ENCODE peak calls at places on chromosomes 16 and 17, in ten cellular contexts. F, A, H, U, N, T, G, P, B and C are unnamed samples.

GRCh38 chr16:4537376-4538066 is 1.1 kb downstream of the CDIP1 start:
- DNase-seq in B (no peak), H (no peak), F (peak; percentile 68), G (no peak), P (no peak), N (no peak), T (no peak), A (peak; percentile 35), U (no peak), C (no peak)

GRCh38 chr17:49787932-49788442 is 494 bp upstream of the KAT7 start:
- DNase-seq in A (peak; percentile 14), F (no peak), U (no peak), B (no peak), G (no peak), P (no peak), H (peak; percentile 25), T (no peak), N (no peak), C (no peak)

GRCh38 chr17:17725853-17726720 is 44.8 kb downstream of the RAI1 start:
- DNase-seq in A (no peak), N (no peak), B (no peak), H (no peak), G (no peak), F (no peak), P (no peak), U (no peak), T (no peak), C (no peak)

GRCh38 chr16:30115238-30115637 is 1.9 kb upstream of the GDPD3 start:
- DNase-seq in A (no peak), U (no peak), G (peak; percentile 49), H (peak; percentile 66), P (no peak), F (no peak), T (no peak), N (no peak), B (no peak), C (no peak)

GRCh38 chr16:1890701-1891035 is 18.7 kb upstream of the MEIOB start:
- DNase-seq in H (no peak), N (no peak), G (no peak), U (no peak), B (no peak), P (no peak), A (peak; percentile 40), T (no peak), F (no peak), C (no peak)

GRCh38 chr17:10051112-10051511 is 146.0 kb upstream of the RCVRN start:
- DNase-seq in T (no peak), G (no peak), U (peak; percentile 6), P (no peak), H (no peak), B (no peak), A (no peak), N (no peak), F (no peak), C (no peak)

GRCh38 chr16:31087481-31087880 is 1.3 kb downstream of the PRSS53 start:
- DNase-seq in H (no peak), G (no peak), B (no peak), T (no peak), N (no peak), P (no peak), F (no peak), A (no peak), U (no peak), C (no peak)

GRCh38 chr16:68504066-68504465 is 35.0 kb upstream of the ZFP90 start:
- DNase-seq in N (no peak), H (no peak), A (no peak), U (no peak), G (no peak), F (no peak), B (no peak), T (no peak), P (no peak), C (no peak)

GRCh38 chr17:39962642-39963220 is at the start of gene GSDMA:
- DNase-seq in A (no peak), F (no peak), B (no peak), N (no peak), U (no peak), G (peak; percentile 15), H (no peak), T (no peak), P (no peak), C (no peak)

GRCh38 chr16:73418746-73419145 is 370.8 kb upstream of the ZFHX3 start:
- DNase-seq in H (no peak), A (no peak), T (peak; percentile 89), U (no peak), B (no peak), G (no peak), N (no peak), P (no peak), F (no peak), C (peak; percentile 53)

GRCh38 chr16:71358464-71359031 is at the start of gene CALB2:
- DNase-seq in T (peak; percentile 28), G (peak; percentile 42), A (peak; percentile 51), P (no peak), B (peak; percentile 65), U (peak; percentile 61), N (peak; percentile 40), F (peak; percentile 75), H (peak; percentile 64), C (peak; percentile 34)

GRCh38 chr16:68884867-68885266 is 41.5 kb downstream of the TANGO6 start:
- DNase-seq in P (no peak), T (no peak), F (no peak), G (no peak), B (no peak), U (no peak), A (no peak), N (no peak), H (no peak), C (no peak)

GRCh38 chr16:89325861-89326471 is 108.5 kb downstream of the ZNF778 start:
- DNase-seq in T (peak; percentile 55), B (peak; percentile 83), G (peak; percentile 44), F (no peak), P (no peak), U (peak; percentile 70), H (peak; percentile 68), N (no peak), A (peak; percentile 74), C (peak; percentile 88)

GRCh38 chr17:59432657-59433056 is 101.2 kb downstream of the YPEL2 start:
- DNase-seq in A (no peak), N (no peak), T (no peak), B (no peak), H (no peak), P (no peak), F (no peak), U (no peak), G (no peak), C (no peak)

GRCh38 chr17:3965123-3965800 is 1.0 kb upstream of the ATP2A3 start:
- DNase-seq in H (peak; percentile 70), B (peak; percentile 61), A (peak; percentile 36), U (peak; percentile 37), G (peak; percentile 87), P (no peak), N (peak; percentile 47), T (peak; percentile 61), F (peak; percentile 80), C (peak; percentile 20)

GRCh38 chr16:19919142-19919541 is 34.5 kb upstream of the GPRC5B start:
- DNase-seq in H (no peak), T (no peak), P (no peak), U (no peak), F (no peak), N (no peak), B (no peak), G (no peak), A (no peak), C (no peak)

GRCh38 chr16:60392380-60392779 is 1643.9 kb downstream of the CDH8 start:
- DNase-seq in G (no peak), N (no peak), H (no peak), B (no peak), U (no peak), A (no peak), F (no peak), P (no peak), T (no peak), C (no peak)

GRCh38 chr17:7184091-7184488 is 4.9 kb upstream of the ASGR1 start:
- DNase-seq in N (no peak), U (peak; percentile 86), A (no peak), F (no peak), P (peak; percentile 16), B (no peak), H (peak; percentile 82), T (no peak), G (no peak), C (no peak)

GRCh38 chr16:86955136-86955890 is 361.9 kb downstream of the C16orf95 start:
- DNase-seq in P (no peak), U (no peak), A (no peak), H (no peak), T (no peak), F (no peak), N (no peak), B (no peak), G (no peak), C (no peak)

GRCh38 chr16:56606071-56606687 is 2.2 kb upstream of the MT2A start:
- DNase-seq in B (peak; percentile 80), H (no peak), N (no peak), U (peak; percentile 79), T (no peak), A (peak; percentile 80), F (peak; percentile 77), G (no peak), P (no peak), C (no peak)

GRCh38 chr17:74797824-74798223 is 21.7 kb upstream of the NAT9 start:
- DNase-seq in G (no peak), U (no peak), B (no peak), P (no peak), A (no peak), F (no peak), H (no peak), T (no peak), N (no peak), C (no peak)

GRCh38 chr17:70168044-70168978 is 1.0 kb upstream of the KCNJ2 start:
- DNase-seq in F (peak; percentile 71), A (peak; percentile 82), H (peak; percentile 66), P (peak; percentile 47), T (peak; percentile 59), G (peak; percentile 54), B (peak; percentile 59), U (peak; percentile 81), N (no peak), C (peak; percentile 63)

GRCh38 chr16:66427036-66427446 is at the start of gene BEAN1:
- DNase-seq in P (no peak), F (peak; percentile 63), N (no peak), G (no peak), U (peak; percentile 44), H (no peak), A (peak; percentile 37), T (peak; percentile 32), B (peak; percentile 21), C (no peak)

GRCh38 chr17:48873212-48873611 is 19.4 kb upstream of the ATP5MC1 start:
- DNase-seq in H (no peak), P (no peak), U (no peak), G (no peak), A (no peak), B (no peak), T (no peak), F (no peak), N (no peak), C (no peak)

GRCh38 chr17:31495049-31495885 is 103.8 kb downstream of the RAB11FIP4 start:
- DNase-seq in H (peak; percentile 45), T (no peak), U (peak; percentile 91), F (no peak), N (no peak), A (peak; percentile 73), B (no peak), G (no peak), P (no peak), C (no peak)

GRCh38 chr17:37762669-37763068 is 17.8 kb upstream of the HNF1B start:
- DNase-seq in G (no peak), A (no peak), B (no peak), N (no peak), T (no peak), H (no peak), F (no peak), P (no peak), U (no peak), C (no peak)

GRCh38 chr17:58316260-58316960 is 12.2 kb downstream of the TSPOAP1 start:
- DNase-seq in U (no peak), N (no peak), H (no peak), F (peak; percentile 50), P (no peak), B (no peak), A (no peak), T (no peak), G (no peak), C (no peak)

GRCh38 chr17:82797061-82797460 is 42.8 kb downstream of the ZNF750 start:
- DNase-seq in G (no peak), T (no peak), H (no peak), U (no peak), F (no peak), N (no peak), B (no peak), P (no peak), A (no peak), C (no peak)